ENCODE peak calls at places on chromosomes 11 and 22, in eight cellular contexts. One of them, this sample, is unnamed.

GRCh38 chr11:75200051-75200450 is 40.5 kb upstream of the TPBGL start:
- DNase-seq in heart right ventricle: no peak
- DNase-seq in AG10803: no peak
- DNase-seq in neural crest cell: no peak
- DNase-seq in GM13977: no peak
- DNase-seq in epithelial cell of esophagus: no peak
- DNase-seq in K562: no peak
- DNase-seq in neural progenitor cell: no peak
- DNase-seq in this sample: no peak

GRCh38 chr11:71305451-71306125 is 53.2 kb upstream of the SHANK2 start:
- DNase-seq in heart right ventricle: no peak
- DNase-seq in AG10803: no peak
- DNase-seq in neural crest cell: no peak
- DNase-seq in GM13977: no peak
- DNase-seq in epithelial cell of esophagus: peak; percentile 20
- DNase-seq in K562: no peak
- DNase-seq in neural progenitor cell: no peak
- DNase-seq in this sample: no peak

GRCh38 chr22:24505337-24505736 is 10.2 kb downstream of the UPB1 start:
- DNase-seq in heart right ventricle: no peak
- DNase-seq in AG10803: no peak
- DNase-seq in neural crest cell: no peak
- DNase-seq in GM13977: no peak
- DNase-seq in epithelial cell of esophagus: no peak
- DNase-seq in K562: no peak
- DNase-seq in neural progenitor cell: no peak
- DNase-seq in this sample: no peak

GRCh38 chr11:16262645-16262955 is 93.7 kb downstream of the SOX6 start:
- DNase-seq in heart right ventricle: no peak
- DNase-seq in AG10803: no peak
- DNase-seq in neural crest cell: no peak
- DNase-seq in GM13977: no peak
- DNase-seq in epithelial cell of esophagus: no peak
- DNase-seq in K562: no peak
- DNase-seq in neural progenitor cell: no peak
- DNase-seq in this sample: no peak

GRCh38 chr11:35619030-35619753 is 932 bp downstream of the FJX1 start:
- DNase-seq in heart right ventricle: no peak
- DNase-seq in AG10803: peak; percentile 49
- DNase-seq in neural crest cell: peak; percentile 41
- DNase-seq in GM13977: peak; percentile 66
- DNase-seq in epithelial cell of esophagus: peak; percentile 73
- DNase-seq in K562: no peak
- DNase-seq in neural progenitor cell: peak; percentile 75
- DNase-seq in this sample: peak; percentile 72

GRCh38 chr11:133957926-133958325 is 1.2 kb upstream of the IGSF9B start:
- DNase-seq in heart right ventricle: no peak
- DNase-seq in AG10803: peak; percentile 11
- DNase-seq in neural crest cell: no peak
- DNase-seq in GM13977: no peak
- DNase-seq in epithelial cell of esophagus: no peak
- DNase-seq in K562: no peak
- DNase-seq in neural progenitor cell: no peak
- DNase-seq in this sample: no peak

GRCh38 chr22:19820880-19821522 is 33.7 kb downstream of the GNB1L start:
- DNase-seq in heart right ventricle: no peak
- DNase-seq in AG10803: no peak
- DNase-seq in neural crest cell: no peak
- DNase-seq in GM13977: no peak
- DNase-seq in epithelial cell of esophagus: no peak
- DNase-seq in K562: no peak
- DNase-seq in neural progenitor cell: peak; percentile 47
- DNase-seq in this sample: no peak

GRCh38 chr11:10452211-10452767 is 2.8 kb upstream of the AMPD3 start:
- DNase-seq in heart right ventricle: no peak
- DNase-seq in AG10803: no peak
- DNase-seq in neural crest cell: no peak
- DNase-seq in GM13977: no peak
- DNase-seq in epithelial cell of esophagus: peak; percentile 74
- DNase-seq in K562: no peak
- DNase-seq in neural progenitor cell: no peak
- DNase-seq in this sample: no peak

GRCh38 chr22:28232231-28232630 is 313.2 kb upstream of the PITPNB start:
- DNase-seq in heart right ventricle: no peak
- DNase-seq in AG10803: no peak
- DNase-seq in neural crest cell: no peak
- DNase-seq in GM13977: no peak
- DNase-seq in epithelial cell of esophagus: no peak
- DNase-seq in K562: no peak
- DNase-seq in neural progenitor cell: peak; percentile 24
- DNase-seq in this sample: no peak

GRCh38 chr11:102794382-102794781 is 3.6 kb downstream of the MMP1 start:
- DNase-seq in heart right ventricle: no peak
- DNase-seq in AG10803: peak; percentile 31
- DNase-seq in neural crest cell: no peak
- DNase-seq in GM13977: peak; percentile 20
- DNase-seq in epithelial cell of esophagus: peak; percentile 32
- DNase-seq in K562: peak; percentile 22
- DNase-seq in neural progenitor cell: peak; percentile 65
- DNase-seq in this sample: no peak

GRCh38 chr11:128902515-128903066 is 11.4 kb downstream of the KCNJ5 start:
- DNase-seq in heart right ventricle: no peak
- DNase-seq in AG10803: peak; percentile 50
- DNase-seq in neural crest cell: no peak
- DNase-seq in GM13977: no peak
- DNase-seq in epithelial cell of esophagus: peak; percentile 68
- DNase-seq in K562: no peak
- DNase-seq in neural progenitor cell: no peak
- DNase-seq in this sample: no peak

GRCh38 chr11:44313701-44314489 is 4.0 kb upstream of the ALX4 start:
- DNase-seq in heart right ventricle: no peak
- DNase-seq in AG10803: peak; percentile 48
- DNase-seq in neural crest cell: no peak
- DNase-seq in GM13977: no peak
- DNase-seq in epithelial cell of esophagus: no peak
- DNase-seq in K562: no peak
- DNase-seq in neural progenitor cell: no peak
- DNase-seq in this sample: no peak

GRCh38 chr11:116438651-116439479 is 333.9 kb downstream of the BUD13 start:
- DNase-seq in heart right ventricle: no peak
- DNase-seq in AG10803: no peak
- DNase-seq in neural crest cell: no peak
- DNase-seq in GM13977: no peak
- DNase-seq in epithelial cell of esophagus: no peak
- DNase-seq in K562: no peak
- DNase-seq in neural progenitor cell: no peak
- DNase-seq in this sample: no peak

GRCh38 chr11:35367491-35367890 is 51.9 kb downstream of the SLC1A2 start:
- DNase-seq in heart right ventricle: peak; percentile 29
- DNase-seq in AG10803: peak; percentile 77
- DNase-seq in neural crest cell: no peak
- DNase-seq in GM13977: no peak
- DNase-seq in epithelial cell of esophagus: peak; percentile 56
- DNase-seq in K562: no peak
- DNase-seq in neural progenitor cell: no peak
- DNase-seq in this sample: no peak

GRCh38 chr11:67631427-67631826 is 1.7 kb upstream of the NUDT8 start:
- DNase-seq in heart right ventricle: no peak
- DNase-seq in AG10803: no peak
- DNase-seq in neural crest cell: no peak
- DNase-seq in GM13977: no peak
- DNase-seq in epithelial cell of esophagus: no peak
- DNase-seq in K562: no peak
- DNase-seq in neural progenitor cell: no peak
- DNase-seq in this sample: no peak

GRCh38 chr22:30969532-30970355 is 679 bp downstream of the TUG1 start:
- DNase-seq in heart right ventricle: peak; percentile 29
- DNase-seq in AG10803: peak; percentile 45
- DNase-seq in neural crest cell: no peak
- DNase-seq in GM13977: no peak
- DNase-seq in epithelial cell of esophagus: peak; percentile 54
- DNase-seq in K562: peak; percentile 62
- DNase-seq in neural progenitor cell: no peak
- DNase-seq in this sample: peak; percentile 65

GRCh38 chr11:9783986-9784385 is 120.1 kb downstream of the SWAP70 start:
- DNase-seq in heart right ventricle: no peak
- DNase-seq in AG10803: peak; percentile 45
- DNase-seq in neural crest cell: no peak
- DNase-seq in GM13977: no peak
- DNase-seq in epithelial cell of esophagus: no peak
- DNase-seq in K562: no peak
- DNase-seq in neural progenitor cell: no peak
- DNase-seq in this sample: no peak

GRCh38 chr22:27820896-27821866 is 19.6 kb upstream of the MN1 start:
- DNase-seq in heart right ventricle: no peak
- DNase-seq in AG10803: no peak
- DNase-seq in neural crest cell: peak; percentile 35
- DNase-seq in GM13977: no peak
- DNase-seq in epithelial cell of esophagus: no peak
- DNase-seq in K562: no peak
- DNase-seq in neural progenitor cell: peak; percentile 57
- DNase-seq in this sample: no peak

GRCh38 chr22:35023692-35024363 is 42.1 kb upstream of the ISX start:
- DNase-seq in heart right ventricle: peak; percentile 45
- DNase-seq in AG10803: peak; percentile 37
- DNase-seq in neural crest cell: peak; percentile 92
- DNase-seq in GM13977: peak; percentile 75
- DNase-seq in epithelial cell of esophagus: peak; percentile 25
- DNase-seq in K562: peak; percentile 62
- DNase-seq in neural progenitor cell: peak; percentile 86
- DNase-seq in this sample: peak; percentile 96

GRCh38 chr22:20153945-20154344 is 3.1 kb upstream of the CCDC188 start:
- DNase-seq in heart right ventricle: no peak
- DNase-seq in AG10803: no peak
- DNase-seq in neural crest cell: no peak
- DNase-seq in GM13977: no peak
- DNase-seq in epithelial cell of esophagus: no peak
- DNase-seq in K562: peak; percentile 68
- DNase-seq in neural progenitor cell: peak; percentile 62
- DNase-seq in this sample: no peak

GRCh38 chr22:26134654-26135330 is 34.5 kb upstream of the SEZ6L start:
- DNase-seq in heart right ventricle: no peak
- DNase-seq in AG10803: no peak
- DNase-seq in neural crest cell: no peak
- DNase-seq in GM13977: no peak
- DNase-seq in epithelial cell of esophagus: no peak
- DNase-seq in K562: no peak
- DNase-seq in neural progenitor cell: no peak
- DNase-seq in this sample: no peak
- TF ChIP-seq CTCF in heart right ventricle: no peak
- TF ChIP-seq CTCF in AG10803: no peak
- TF ChIP-seq CTCF in neural crest cell: peak; percentile 37
- TF ChIP-seq CTCF in GM13977: peak; percentile 48
- TF ChIP-seq CTCF in epithelial cell of esophagus: no peak
- TF ChIP-seq CTCF in K562: peak; percentile 16
- TF ChIP-seq CTCF in neural progenitor cell: peak; percentile 50
- TF ChIP-seq CTCF in this sample: peak; percentile 35

DNA sequence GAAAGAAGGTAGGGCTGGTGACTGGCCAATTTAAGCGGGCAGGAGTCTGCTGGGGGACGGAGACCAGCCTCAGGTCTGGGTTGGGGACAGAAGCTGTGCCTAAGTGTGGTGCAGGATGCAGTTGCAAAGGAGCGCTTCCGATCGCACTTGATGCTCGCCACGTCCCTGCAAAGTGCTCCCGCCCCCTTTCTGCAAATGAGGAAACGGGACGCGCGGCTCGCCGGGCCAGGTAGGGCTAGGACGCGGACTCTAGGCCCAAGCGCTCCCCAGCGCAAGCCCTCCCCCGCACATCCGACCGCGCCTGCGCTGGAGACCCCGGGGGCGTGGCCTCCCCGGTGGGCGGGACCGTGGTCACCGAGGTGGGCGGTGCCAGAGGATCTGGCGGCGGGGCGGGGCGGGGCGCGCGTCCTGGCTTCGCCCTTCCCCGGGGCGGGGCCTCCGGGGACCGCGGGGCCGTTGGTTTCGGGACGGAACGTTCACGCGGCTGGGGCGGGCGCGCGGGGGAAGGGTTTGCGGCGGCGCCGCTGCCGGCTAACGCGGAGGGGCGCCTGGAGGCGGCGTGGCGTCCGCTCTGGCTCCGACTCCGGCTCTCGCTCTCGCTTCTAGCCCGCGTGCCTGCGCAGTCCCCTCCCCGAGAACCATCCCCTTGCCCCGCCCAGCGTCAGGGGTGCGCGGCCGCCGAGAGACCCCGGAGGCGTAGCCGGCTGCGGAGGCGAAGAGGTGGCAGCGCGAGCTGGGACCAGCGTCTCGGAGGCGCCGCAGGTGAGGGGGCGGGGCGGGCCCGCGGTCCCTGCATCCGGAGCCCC is at the start of gene FAM118A:
- DNase-seq in heart right ventricle: peak; percentile 91
- DNase-seq in AG10803: peak; percentile 83
- DNase-seq in neural crest cell: peak; percentile 99
- DNase-seq in GM13977: peak; percentile 98
- DNase-seq in epithelial cell of esophagus: peak; percentile 94
- DNase-seq in K562: peak; percentile 94
- DNase-seq in neural progenitor cell: peak; percentile 97
- DNase-seq in this sample: peak; percentile 95
- TF ChIP-seq CTCF in heart right ventricle: no peak
- TF ChIP-seq CTCF in AG10803: no peak
- TF ChIP-seq CTCF in neural crest cell: no peak
- TF ChIP-seq CTCF in GM13977: peak; percentile 17
- TF ChIP-seq CTCF in epithelial cell of esophagus: no peak
- TF ChIP-seq CTCF in K562: peak; percentile 4
- TF ChIP-seq CTCF in neural progenitor cell: no peak
- TF ChIP-seq CTCF in this sample: no peak

GRCh38 chr11:96155627-96156378 is 187.2 kb downstream of the MAML2 start:
- DNase-seq in heart right ventricle: peak; percentile 91
- DNase-seq in AG10803: peak; percentile 97
- DNase-seq in neural crest cell: no peak
- DNase-seq in GM13977: peak; percentile 64
- DNase-seq in epithelial cell of esophagus: peak; percentile 97
- DNase-seq in K562: peak; percentile 81
- DNase-seq in neural progenitor cell: peak; percentile 18
- DNase-seq in this sample: no peak
- TF ChIP-seq CTCF in heart right ventricle: no peak
- TF ChIP-seq CTCF in AG10803: peak; percentile 37
- TF ChIP-seq CTCF in neural crest cell: no peak
- TF ChIP-seq CTCF in GM13977: peak; percentile 37
- TF ChIP-seq CTCF in epithelial cell of esophagus: peak; percentile 22
- TF ChIP-seq CTCF in K562: peak; percentile 64
- TF ChIP-seq CTCF in neural progenitor cell: no peak
- TF ChIP-seq CTCF in this sample: no peak

GRCh38 chr11:41246399-41246745 is 213.1 kb downstream of the LRRC4C start:
- DNase-seq in heart right ventricle: no peak
- DNase-seq in AG10803: no peak
- DNase-seq in neural crest cell: no peak
- DNase-seq in GM13977: no peak
- DNase-seq in epithelial cell of esophagus: no peak
- DNase-seq in K562: no peak
- DNase-seq in neural progenitor cell: no peak
- DNase-seq in this sample: peak; percentile 10

GRCh38 chr11:41245184-41245583 is 214.3 kb downstream of the LRRC4C start:
- DNase-seq in heart right ventricle: no peak
- DNase-seq in AG10803: no peak
- DNase-seq in neural crest cell: no peak
- DNase-seq in GM13977: no peak
- DNase-seq in epithelial cell of esophagus: no peak
- DNase-seq in K562: no peak
- DNase-seq in neural progenitor cell: no peak
- DNase-seq in this sample: peak; percentile 7

GRCh38 chr11:41250408-41250807 is 209.0 kb downstream of the LRRC4C start:
- DNase-seq in heart right ventricle: no peak
- DNase-seq in AG10803: no peak
- DNase-seq in neural crest cell: no peak
- DNase-seq in GM13977: no peak
- DNase-seq in epithelial cell of esophagus: no peak
- DNase-seq in K562: no peak
- DNase-seq in neural progenitor cell: no peak
- DNase-seq in this sample: no peak

GRCh38 chr11:41245704-41246398 is 213.6 kb downstream of the LRRC4C start:
- DNase-seq in heart right ventricle: no peak
- DNase-seq in AG10803: no peak
- DNase-seq in neural crest cell: no peak
- DNase-seq in GM13977: no peak
- DNase-seq in epithelial cell of esophagus: no peak
- DNase-seq in K562: no peak
- DNase-seq in neural progenitor cell: peak; percentile 11
- DNase-seq in this sample: peak; percentile 11
- TF ChIP-seq CTCF in heart right ventricle: no peak
- TF ChIP-seq CTCF in AG10803: no peak
- TF ChIP-seq CTCF in neural crest cell: no peak
- TF ChIP-seq CTCF in GM13977: peak; percentile 31
- TF ChIP-seq CTCF in epithelial cell of esophagus: no peak
- TF ChIP-seq CTCF in K562: no peak
- TF ChIP-seq CTCF in neural progenitor cell: peak; percentile 30
- TF ChIP-seq CTCF in this sample: no peak

This sample was measured in glutamatergic neuron.